ENCODE peak calls at places on chromosome 4, in eight cellular contexts. N is Right ventricle myocardium superior; B is naive B cell; O is activated T-cell treated with anti-CD3 and anti-CD28 coated beads, Interleukin-2, amount 50 U/mL, for 4 hours; J is sciatic nerve; I is GM12878; H is left ventricle myocardium superior; R is heart right ventricle. F is an unnamed sample.

GRCh38 chr4:122705547-122705946 is 27.0 kb upstream of the BBS12 start:
- ATAC-seq in N (no peak), J (no peak), H (no peak), B (no peak), I (no peak), O (no peak), R (no peak), F (no peak)

GRCh38 chr4:8000247-8000646 is 60.6 kb upstream of the AFAP1 start:
- ATAC-seq in R (no peak), I (no peak), B (no peak), N (no peak), J (no peak), O (no peak), H (no peak), F (no peak)

GRCh38 chr4:151659631-151660030 is 101.2 kb downstream of the GATB start:
- ATAC-seq in I (no peak), J (peak), H (no peak), R (no peak), B (no peak), N (no peak), O (no peak), F (no peak)

GRCh38 chr4:24742773-24743676 is 52.3 kb upstream of the SOD3 start:
- ATAC-seq in R (no peak), I (no peak), J (no peak), B (no peak), N (no peak), H (no peak), O (no peak), F (no peak)

GRCh38 chr4:80240976-80241375 is 25.5 kb upstream of the FGF5 start:
- ATAC-seq in R (no peak), B (no peak), I (peak), J (no peak), H (no peak), O (no peak), N (no peak), F (no peak)

GRCh38 chr4:184347251-184348239 is 126.8 kb downstream of the IRF2 start:
- ATAC-seq in I (peak), H (peak), B (peak), J (peak), R (peak), O (no peak), N (peak), F (peak)

GRCh38 chr4:7031526-7032449 is 11.4 kb upstream of the TADA2B start:
- ATAC-seq in B (no peak), N (no peak), I (no peak), H (no peak), R (peak), O (no peak), J (no peak), F (no peak)

GRCh38 chr4:27790911-27791310 is 930.3 kb downstream of the STIM2 start:
- ATAC-seq in J (no peak), B (no peak), H (no peak), N (no peak), R (no peak), I (no peak), O (no peak), F (no peak)

GRCh38 chr4:141107927-141108326 is 25.3 kb downstream of the RNF150 start:
- ATAC-seq in N (peak), O (no peak), B (no peak), J (no peak), H (peak), I (no peak), R (peak), F (no peak)

GRCh38 chr4:48350871-48351270 is 9.5 kb downstream of the SLAIN2 start:
- ATAC-seq in I (no peak), J (no peak), O (no peak), R (no peak), B (no peak), N (no peak), H (no peak), F (no peak)

GRCh38 chr4:75685546-75686189 is 12.5 kb upstream of the G3BP2 start:
- ATAC-seq in I (no peak), B (no peak), O (no peak), J (no peak), R (peak), H (peak), N (peak), F (no peak)

GRCh38 chr4:123659759-123660158 is 263.2 kb downstream of the SPRY1 start:
- ATAC-seq in B (no peak), I (peak), H (no peak), J (no peak), R (no peak), N (no peak), O (no peak), F (no peak)

GRCh38 chr4:147984065-147984777 is 252.3 kb downstream of the ARHGAP10 start:
- ATAC-seq in N (peak), I (peak), B (no peak), J (peak), O (no peak), H (peak), R (peak), F (no peak)

GRCh38 chr4:83075696-83076095 is 38.8 kb downstream of the PLAC8 start:
- ATAC-seq in I (no peak), H (peak), B (peak), N (no peak), O (no peak), R (no peak), J (no peak), F (no peak)

GRCh38 chr4:76430519-76431388 is 4.3 kb upstream of the SHROOM3 start:
- ATAC-seq in H (no peak), O (no peak), R (no peak), N (peak), B (no peak), J (peak), I (peak), F (no peak)

GRCh38 chr4:100420571-100420970 is 97.3 kb downstream of the EMCN start:
- ATAC-seq in O (no peak), R (peak), H (no peak), J (no peak), I (no peak), B (no peak), N (no peak), F (no peak)

GRCh38 chr4:169267070-169267469 is 3.7 kb downstream of the SH3RF1 start:
- ATAC-seq in I (no peak), O (no peak), J (no peak), B (no peak), R (no peak), N (no peak), H (no peak), F (no peak)

GRCh38 chr4:79073471-79073870 is 134.2 kb upstream of the PAQR3 start:
- ATAC-seq in J (no peak), O (no peak), H (no peak), I (no peak), B (no peak), R (no peak), N (no peak), F (no peak)

GRCh38 chr4:112329672-112330372 is 32.7 kb downstream of the ALPK1 start:
- ATAC-seq in R (no peak), N (no peak), J (no peak), H (no peak), I (no peak), O (no peak), B (no peak), F (no peak)

GRCh38 chr4:102564399-102564921 is 63.3 kb downstream of the NFKB1 start:
- ATAC-seq in N (no peak), H (no peak), O (peak), R (no peak), I (peak), J (no peak), B (peak), F (peak)

F was measured in stimulated activated memory B cell treated with anti-CD40 and anti-IgM and Interleukin-4, amounts not matched to agents 10 μg/mL and 1 μg/mL and 100 μg/mL, for 72 hours.